ENCODE peak calls at places on chromosomes 12 and 14, in five cellular contexts. R, V, W, F and C are unnamed samples.
A peak's percentile ranks its signal among the peaks of the same experiment; 100 is the strongest.

GRCh38 chr14:54798465-54799124 is 104.0 kb downstream of the GCH1 start:
- DNase-seq in W (no peak), R (peak; percentile 30), F (no peak), V (no peak), C (peak; percentile 24)

GRCh38 chr12:132734206-132734605 is 23.6 kb downstream of the PGAM5 start:
- DNase-seq in V (no peak), W (no peak), F (no peak), R (peak; percentile 94), C (no peak)

GRCh38 chr12:16030729-16031128 is 119.6 kb downstream of the DERA start:
- DNase-seq in V (no peak), W (no peak), R (no peak), F (no peak), C (no peak)

GRCh38 chr12:48924617-48925217 is 575 bp downstream of the FKBP11 start:
- DNase-seq in V (peak; percentile 78), F (peak; percentile 72), R (peak; percentile 69), W (peak; percentile 58), C (peak; percentile 58)

GRCh38 chr14:34911209-34912150 is 36.3 kb upstream of the BAZ1A start:
- DNase-seq in F (no peak), R (no peak), V (peak; percentile 26), W (peak; percentile 68), C (no peak)

GRCh38 chr14:98949506-98950135 is 322.4 kb downstream of the BCL11B start:
- DNase-seq in R (no peak), V (no peak), F (no peak), W (no peak), C (peak; percentile 44)

GRCh38 chr12:26690601-26691000 is 142.4 kb downstream of the ITPR2 start:
- DNase-seq in W (no peak), F (no peak), R (no peak), V (peak; percentile 27), C (no peak)

GRCh38 chr12:24895612-24896011 is 53.3 kb downstream of the BCAT1 start:
- DNase-seq in R (no peak), F (no peak), V (peak; percentile 79), W (no peak), C (no peak)

GRCh38 chr14:102891556-102891955 is 30.9 kb upstream of the AMN start:
- DNase-seq in R (no peak), F (no peak), W (peak; percentile 34), V (no peak), C (no peak)

GRCh38 chr14:104472536-104473243 is 106.9 kb upstream of the C14orf180 start:
- DNase-seq in R (no peak), F (no peak), W (no peak), V (no peak), C (no peak)

GRCh38 chr14:105430535-105430934 is 10.9 kb downstream of the MTA1 start:
- DNase-seq in W (peak; percentile 79), F (no peak), V (peak; percentile 90), R (peak; percentile 61), C (no peak)

GRCh38 chr12:64753427-64753826 is 5.8 kb downstream of the GNS start:
- DNase-seq in R (no peak), V (no peak), F (no peak), W (no peak), C (no peak)

GRCh38 chr12:114414031-114414865 is 8.3 kb upstream of the TBX5 start:
- DNase-seq in F (no peak), V (no peak), W (no peak), R (no peak), C (peak; percentile 55)

GRCh38 chr14:82411373-82411772 is 877.7 kb upstream of the SEL1L start:
- DNase-seq in V (no peak), R (no peak), W (no peak), F (no peak), C (no peak)

GRCh38 chr14:78512021-78512420 is 341.8 kb downstream of the NRXN3 start:
- DNase-seq in V (no peak), R (no peak), W (no peak), F (no peak), C (no peak)

GRCh38 chr12:3438401-3438800 is 52.6 kb upstream of the PRMT8 start:
- DNase-seq in W (no peak), R (no peak), F (no peak), V (no peak), C (no peak)

GRCh38 chr14:93970967-93971634 is 5.3 kb downstream of the ASB2 start:
- DNase-seq in W (no peak), F (peak; percentile 61), V (no peak), R (no peak), C (no peak)

GRCh38 chr12:109592905-109593272 is 19.3 kb downstream of the MVK start:
- DNase-seq in R (no peak), F (no peak), W (no peak), V (no peak), C (no peak)

GRCh38 chr14:104864267-104865068 is 600 bp upstream of the CEP170B start:
- DNase-seq in R (peak; percentile 25), F (peak; percentile 93), W (peak; percentile 10), V (no peak), C (peak; percentile 75)

GRCh38 chr12:125131958-125132357 is 66.7 kb downstream of the AACS start:
- DNase-seq in V (no peak), W (no peak), R (no peak), F (no peak), C (no peak)
- H3K36me3 ChIP-seq in V (peaks cover 7% of the 10 kb centered on the region), W (peaks cover 3% of the 10 kb centered on the region), R (no peaks in the 10 kb centered on the region), F (no peaks in the 10 kb centered on the region), C (no peaks in the 10 kb centered on the region)

GRCh38 chr12:8157484-8158198 is 826 bp downstream of the ZNF705A start:
- DNase-seq in R (peak; percentile 56), F (no peak), W (no peak), V (peak; percentile 52), C (peak; percentile 4)
- H3K27ac ChIP-seq in R (peak overlapping the region; percentile 61), F (no peak overlapping the region), W (no peak overlapping the region), V (peak overlapping the region; percentile 90), C (peak overlapping the region; percentile 9)

GRCh38 chr14:27730204-27730603 is 1036.4 kb upstream of the FOXG1 start:
- DNase-seq in F (no peak), W (no peak), R (no peak), V (no peak), C (no peak)

GRCh38 chr14:27725482-27725881 is 1041.1 kb upstream of the FOXG1 start:
- DNase-seq in W (no peak), V (no peak), R (no peak), F (no peak), C (no peak)

GRCh38 chr14:27721760-27722159 is 1044.8 kb upstream of the FOXG1 start:
- DNase-seq in R (no peak), V (no peak), F (no peak), W (no peak), C (no peak)

DNA sequence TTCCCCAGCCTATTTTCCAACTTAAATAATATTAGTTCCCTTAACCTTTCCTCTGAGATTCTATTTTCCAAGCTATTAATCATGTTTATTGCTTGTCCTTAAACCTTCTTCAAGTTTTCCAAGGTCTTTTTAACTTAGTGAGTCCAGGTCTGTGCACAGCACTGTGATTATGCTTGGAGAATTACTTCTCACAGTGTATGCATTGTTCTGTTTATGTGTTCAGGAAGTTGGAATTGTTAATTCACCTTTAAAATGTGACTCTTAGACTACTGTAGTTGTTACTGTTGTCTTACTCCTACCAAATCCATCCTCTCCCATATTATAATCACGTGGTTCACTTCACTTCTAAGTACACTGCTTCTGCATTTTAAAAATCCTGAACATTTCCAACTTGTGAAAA is 1039.2 kb upstream of the FOXG1 start:
- DNase-seq in R (no peak), F (no peak), V (peak; percentile 46), W (no peak), C (no peak)
- H3K9me3 ChIP-seq in R (peaks cover 8% of the 10 kb centered on the region), F (no peaks in the 10 kb centered on the region), V (no peaks in the 10 kb centered on the region), W (no peaks in the 10 kb centered on the region), C (no peaks in the 10 kb centered on the region)

GRCh38 chr12:130878193-130879185 is 6.6 kb downstream of the RAN start:
- DNase-seq in R (no peak), V (no peak), W (no peak), F (no peak), C (no peak)

GRCh38 chr12:130876297-130876696 is 4.4 kb downstream of the RAN start:
- DNase-seq in V (no peak), R (no peak), F (no peak), W (no peak), C (no peak)

GRCh38 chr12:130876758-130877157 is 4.9 kb downstream of the RAN start:
- DNase-seq in F (no peak), V (no peak), R (no peak), W (no peak), C (no peak)

GRCh38 chr12:130879212-130879686 is 7.4 kb downstream of the RAN start:
- DNase-seq in W (no peak), V (no peak), R (no peak), F (peak; percentile 13), C (no peak)

DNA sequence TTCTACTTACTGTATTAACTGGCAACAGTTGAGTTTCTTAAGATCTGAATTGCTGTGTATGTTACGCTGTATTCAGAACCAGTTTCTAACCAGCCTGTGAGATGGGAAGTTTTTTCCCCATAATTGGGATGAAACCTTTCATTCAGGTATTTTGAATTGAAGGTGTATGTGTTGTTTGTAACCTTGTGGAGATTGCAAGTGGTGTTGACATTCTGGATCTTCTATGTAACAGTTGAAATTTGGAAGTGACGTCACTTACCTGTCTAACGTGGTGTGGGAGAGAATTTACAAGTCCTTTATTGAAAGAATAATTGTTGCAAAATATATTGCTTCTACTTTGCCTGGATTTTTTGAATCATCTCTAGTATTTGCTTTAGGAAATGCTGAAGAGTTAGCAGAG is 5.5 kb downstream of the RAN start:
- DNase-seq in V (no peak), F (no peak), W (no peak), R (no peak), C (no peak)
- H3K36me3 ChIP-seq in V (peaks cover 6% of the 10 kb centered on the region), F (no peaks in the 10 kb centered on the region), W (peaks cover 35% of the 10 kb centered on the region), R (peaks cover 53% of the 10 kb centered on the region), C (peaks cover 35% of the 10 kb centered on the region)

DNA sequence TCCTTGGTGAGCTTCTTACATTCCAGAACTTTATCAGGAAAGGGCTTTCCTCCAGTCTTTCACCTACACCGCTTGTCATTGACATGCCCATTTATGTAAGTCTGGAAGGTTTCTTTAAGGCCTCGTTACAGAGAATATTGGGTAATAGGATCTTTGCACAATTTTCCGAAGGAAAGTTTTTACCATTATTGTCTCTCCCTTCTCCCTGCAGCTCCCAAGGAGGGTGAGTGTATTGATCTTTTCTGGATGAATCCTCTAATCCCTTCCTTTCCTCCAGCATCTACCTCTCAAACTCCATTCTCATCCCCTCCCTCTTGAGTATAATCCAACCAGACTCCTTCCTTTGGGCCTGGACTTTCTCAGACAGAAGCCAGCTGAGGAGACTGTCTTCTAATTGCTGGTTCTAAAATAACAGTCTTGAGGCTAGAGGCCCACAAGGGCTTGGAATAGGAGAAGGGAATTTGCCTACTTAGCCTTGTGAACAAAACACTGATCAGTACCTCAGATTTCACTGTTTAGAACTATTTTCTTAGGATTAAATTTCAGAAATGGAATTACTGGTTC is 21.8 kb downstream of the WNK1 start:
- DNase-seq in V (no peak), R (no peak), F (no peak), W (peak; percentile 53), C (peak; percentile 53)
- H3K27ac ChIP-seq in V (no peak overlapping the region), R (no peak overlapping the region), F (peak overlapping the region; percentile 45), W (peak overlapping the region; percentile 92), C (peak overlapping the region; percentile 82)

GRCh38 chr12:34304546-34304945 is 282.2 kb downstream of the ALG10 start:
- DNase-seq in V (no peak), W (no peak), R (no peak), F (no peak), C (no peak)
- H3K9me3 ChIP-seq in V (peaks cover 1% of the 10 kb centered on the region), W (no peaks in the 10 kb centered on the region), R (peaks cover 34% of the 10 kb centered on the region), F (peaks cover 10% of the 10 kb centered on the region), C (peaks cover 5% of the 10 kb centered on the region)

GRCh38 chr12:127310548-127310947 is 956.4 kb upstream of the TMEM132C start:
- DNase-seq in F (no peak), W (no peak), R (no peak), V (no peak), C (no peak)
- H3K36me3 ChIP-seq in F (no peaks in the 10 kb centered on the region), W (no peaks in the 10 kb centered on the region), R (no peaks in the 10 kb centered on the region), V (no peaks in the 10 kb centered on the region), C (no peaks in the 10 kb centered on the region)